ENCODE peak calls at places on chromosomes 2 and 18, in four cellular contexts. S is A549, E is K562, T is SK-N-SH. F is an unnamed sample.

GRCh38 chr2:172239944-172240590 is 137.4 kb upstream of the DLX2 start:
- DNase-seq in E (peak), S (no peak), T (no peak), F (peak)

GRCh38 chr18:77481541-77481940 is 231.9 kb downstream of the GALR1 start:
- DNase-seq in S (no peak), T (no peak), E (no peak), F (no peak)

GRCh38 chr2:112160591-112161250 is 22.5 kb downstream of the FBLN7 start:
- DNase-seq in S (no peak), T (no peak), E (no peak), F (no peak)

GRCh38 chr2:40049782-40050181 is 270.7 kb upstream of the THUMPD2 start:
- DNase-seq in E (no peak), T (peak), S (no peak), F (no peak)

GRCh38 chr2:73979021-73979420 is 5.7 kb upstream of the TET3 start:
- DNase-seq in S (no peak), E (no peak), T (no peak), F (no peak)

GRCh38 chr2:15040429-15041084 is 408.0 kb downstream of the LRATD1 start:
- DNase-seq in E (no peak), S (no peak), T (no peak), F (no peak)

GRCh38 chr2:55992465-55992864 is 68.9 kb upstream of the EFEMP1 start:
- DNase-seq in T (no peak), E (no peak), S (peak), F (peak)

GRCh38 chr2:187302619-187303018 is 145.4 kb downstream of the CALCRL start:
- DNase-seq in E (no peak), T (no peak), S (no peak), F (peak)

GRCh38 chr2:213751446-213751845 is 467.2 kb downstream of the SPAG16 start:
- DNase-seq in E (no peak), T (no peak), S (no peak), F (no peak)

GRCh38 chr2:233059797-233060499 is at the start of gene INPP5D:
- DNase-seq in T (no peak), E (peak), S (no peak), F (no peak)

GRCh38 chr2:191620144-191620543 is 57.8 kb upstream of the NABP1 start:
- DNase-seq in T (no peak), E (peak), S (no peak), F (peak)

GRCh38 chr2:159185401-159186130 is 100.9 kb downstream of the WDSUB1 start:
- DNase-seq in E (peak), S (peak), T (peak), F (peak)

GRCh38 chr2:237199577-237199976 is 113.9 kb downstream of the COPS8 start:
- DNase-seq in T (no peak), S (no peak), E (no peak), F (no peak)

GRCh38 chr2:492178-492577 is 185.0 kb downstream of the TMEM18 start:
- DNase-seq in E (no peak), T (peak), S (no peak), F (no peak)

GRCh38 chr2:47402555-47402804 is 476 bp upstream of the MSH2 start:
- DNase-seq in S (peak), E (no peak), T (no peak), F (peak)

GRCh38 chr2:168639501-168639900 is 162.9 kb upstream of the NOSTRIN start:
- DNase-seq in T (no peak), S (no peak), E (no peak), F (peak)

GRCh38 chr2:25879133-25879730 is 945 bp upstream of the ASXL2 start:
- DNase-seq in S (no peak), T (no peak), E (no peak), F (peak)

GRCh38 chr2:126863336-126864015 is 35.2 kb upstream of the TEX51 start:
- DNase-seq in S (no peak), T (no peak), E (no peak), F (no peak)

GRCh38 chr18:72672364-72673151 is 128.4 kb upstream of the CBLN2 start:
- DNase-seq in E (peak), S (peak), T (peak), F (peak)

DNA sequence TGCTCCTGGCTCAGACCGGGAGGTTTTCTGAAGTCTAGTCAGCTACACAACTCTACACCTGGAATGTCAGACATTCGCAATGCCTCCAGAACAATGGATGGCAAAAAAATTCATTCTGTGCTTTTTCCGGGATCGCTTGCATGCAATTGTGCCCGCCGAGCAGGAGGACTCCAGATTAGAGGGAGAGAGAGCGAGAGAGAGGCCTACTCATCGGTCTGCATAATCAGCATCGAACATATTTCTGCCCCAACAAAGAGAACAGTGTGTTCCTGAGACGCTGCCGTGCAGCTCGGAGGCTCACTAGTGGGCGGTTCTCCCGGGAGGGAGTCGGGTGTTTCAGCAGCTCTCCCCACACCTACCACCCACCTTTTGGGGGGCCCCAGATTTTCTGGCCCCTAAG is 117.1 kb downstream of the KLHL29 start:
- DNase-seq in T (no peak), S (no peak), E (no peak), F (no peak)
- TF ChIP-seq RCOR1 in T (no peak), S (no peak), E (no peak), F (no peak)

DNA sequence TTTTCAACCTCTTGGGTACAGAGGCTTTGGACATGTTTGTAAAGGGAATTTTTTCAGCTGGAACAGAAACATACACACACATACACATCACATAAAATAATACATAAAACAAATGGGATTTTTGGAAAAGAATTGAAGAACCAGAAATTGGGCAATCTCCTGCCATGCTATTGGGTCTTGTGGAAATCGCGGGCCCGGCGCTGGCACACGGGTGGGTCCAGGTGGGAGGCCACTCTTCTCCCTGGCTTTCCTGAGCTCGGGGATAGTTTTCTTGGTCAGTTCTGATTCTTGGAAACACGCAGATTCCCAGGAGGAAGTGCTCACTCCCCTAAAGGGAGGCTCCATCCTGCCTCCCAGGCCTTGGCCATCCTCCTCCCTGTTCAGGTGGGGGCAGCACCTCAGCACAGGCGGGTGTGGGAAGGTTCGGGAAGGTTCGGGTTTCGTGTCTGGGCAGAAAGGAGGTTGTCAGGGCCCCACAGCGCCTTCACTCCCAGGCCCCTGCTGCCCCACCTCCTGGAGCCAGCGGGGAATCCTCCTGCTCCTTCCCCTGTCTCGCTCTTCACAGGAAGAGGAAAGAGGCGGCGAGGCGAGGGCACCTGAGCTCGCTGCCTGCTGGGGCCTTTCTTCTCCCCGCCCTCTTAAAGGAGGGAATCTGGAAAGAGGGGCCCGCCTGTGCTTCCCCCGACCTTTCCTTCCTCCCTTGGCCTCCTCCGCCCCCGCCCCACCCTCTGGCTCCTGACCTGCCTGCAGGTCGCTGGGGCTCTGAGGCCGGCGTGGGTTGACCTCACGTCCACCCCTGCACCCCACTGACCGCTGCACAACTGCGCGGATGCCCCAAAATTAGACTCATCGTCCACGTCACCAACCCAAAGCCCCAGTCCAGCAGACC is 97.8 kb upstream of the PXDN start:
- DNase-seq in S (no peak), T (no peak), E (no peak), F (no peak)
- TF ChIP-seq RCOR1 in S (no peak), T (no peak), E (no peak), F (no peak)

GRCh38 chr2:221377597-221377996 is 194.5 kb downstream of the EPHA4 start:
- DNase-seq in E (no peak), S (no peak), T (no peak), F (no peak)

GRCh38 chr2:221381928-221382488 is 190.1 kb downstream of the EPHA4 start:
- DNase-seq in E (no peak), S (no peak), T (no peak), F (no peak)

GRCh38 chr2:221377061-221377460 is 195.0 kb downstream of the EPHA4 start:
- DNase-seq in S (no peak), T (no peak), E (no peak), F (no peak)

GRCh38 chr2:221380686-221381085 is 191.4 kb downstream of the EPHA4 start:
- DNase-seq in T (no peak), E (no peak), S (no peak), F (no peak)

GRCh38 chr2:221380049-221380448 is 192.1 kb downstream of the EPHA4 start:
- DNase-seq in E (no peak), T (no peak), S (no peak), F (no peak)
- TF ChIP-seq RCOR1 in E (no peak), T (no peak), S (no peak), F (no peak)

GRCh38 chr18:65753520-65753919 is 2.7 kb downstream of the CDH7 start:
- DNase-seq in T (peak), E (peak), S (no peak), F (no peak)

GRCh38 chr18:65755616-65756015 is 4.8 kb downstream of the CDH7 start:
- DNase-seq in T (no peak), E (no peak), S (no peak), F (no peak)

GRCh38 chr18:65752625-65753325 is 2.0 kb downstream of the CDH7 start:
- DNase-seq in S (no peak), E (no peak), T (no peak), F (no peak)

GRCh38 chr18:65751145-65752085 is 603 bp downstream of the CDH7 start:
- DNase-seq in S (no peak), T (no peak), E (no peak), F (no peak)

DNA sequence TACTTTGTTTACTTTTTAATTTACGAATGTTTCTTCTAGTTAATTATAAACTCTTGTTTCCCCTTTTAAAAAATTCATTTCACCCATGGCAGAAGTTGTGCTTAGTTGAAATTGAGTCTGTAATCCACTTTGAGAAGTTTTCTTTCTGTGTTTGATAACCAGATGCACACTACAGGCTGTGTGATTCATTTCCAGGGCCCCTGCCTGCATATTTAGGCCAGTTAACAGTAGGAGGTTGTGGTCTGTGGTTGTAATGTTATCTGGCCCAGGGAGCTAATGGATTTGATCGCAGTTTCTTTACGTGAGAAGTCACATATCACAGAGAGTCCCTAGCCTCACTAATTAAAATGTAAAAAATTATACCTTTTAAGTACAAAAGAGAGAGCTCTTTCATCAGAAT is 3.3 kb downstream of the CDH7 start:
- DNase-seq in E (no peak), S (no peak), T (no peak), F (no peak)
- TF ChIP-seq RCOR1 in E (no peak), S (no peak), T (no peak), F (no peak)

DNA sequence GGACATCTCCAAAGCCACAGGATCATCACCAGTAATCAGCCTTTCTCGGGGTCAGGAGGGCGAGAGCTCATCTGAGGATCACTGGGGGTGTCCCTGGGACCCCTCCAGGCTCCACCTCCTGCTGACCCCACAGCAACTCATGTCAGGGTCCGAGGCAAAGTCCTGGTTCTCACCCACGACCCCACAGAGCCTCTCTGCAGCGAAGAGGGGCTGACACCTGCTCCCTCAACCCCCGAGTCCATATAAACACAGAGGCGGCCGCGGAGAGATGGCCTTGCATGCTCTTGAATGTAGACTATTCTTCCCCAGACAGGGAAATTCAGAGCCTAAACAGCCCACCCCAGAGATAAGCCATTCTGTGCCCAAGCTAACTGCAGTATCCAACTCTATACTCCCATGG is 29.9 kb downstream of the HS6ST1 start:
- DNase-seq in T (no peak), S (no peak), E (no peak), F (no peak)
- TF ChIP-seq RCOR1 in T (no peak), S (no peak), E (no peak), F (no peak)

F was measured in IMR-90.